ENCODE peak calls at places on chromosomes 12 and 14, in seven cellular contexts. S is AG10803; J is CD4-positive, alpha-beta memory T cell; Y is progenitor cell of endocrine pancreas; Z is fibroblast of gingiva; L is immature natural killer cell; K is activated CD4-positive, alpha-beta T cell treated with anti-CD3 and anti-CD28 coated beads, Interleukin-2, amount 10 ng/mL, durations not matched to agents 7 days and 5 days. D is an unnamed sample.

GRCh38 chr12:125262866-125263265 is 197.6 kb downstream of the AACS start:
- DNase-seq in S (no peak), J (no peak), Y (no peak), K (no peak), Z (no peak), L (no peak), D (no peak)

GRCh38 chr14:73339206-73339605 is 101.9 kb downstream of the PAPLN start:
- DNase-seq in K (no peak), Y (no peak), S (no peak), L (no peak), Z (no peak), J (no peak), D (no peak)

GRCh38 chr12:109744026-109744425 is 30.4 kb downstream of the FAM222A start:
- DNase-seq in K (no peak), Z (no peak), Y (no peak), S (no peak), J (no peak), L (no peak), D (no peak)

GRCh38 chr12:6970096-6970527 is 352 bp downstream of the PHB2 start:
- DNase-seq in K (peak), Y (no peak), L (no peak), S (no peak), J (no peak), Z (no peak), D (no peak)

GRCh38 chr12:89129471-89129870 is 222.8 kb downstream of the DUSP6 start:
- DNase-seq in K (peak), Z (no peak), Y (no peak), S (no peak), L (no peak), J (no peak), D (no peak)

GRCh38 chr14:52531481-52531880 is 20.8 kb downstream of the TXNDC16 start:
- DNase-seq in L (no peak), Y (no peak), S (no peak), K (no peak), J (no peak), Z (no peak), D (no peak)

GRCh38 chr14:30267141-30267540 is 291.8 kb upstream of the G2E3 start:
- DNase-seq in S (peak), L (no peak), Z (peak), J (no peak), K (no peak), Y (no peak), D (no peak)

GRCh38 chr14:93946104-93946503 is 19.0 kb downstream of the FAM181A start:
- DNase-seq in J (no peak), Y (no peak), Z (no peak), S (no peak), L (no peak), K (no peak), D (no peak)

GRCh38 chr14:31897581-31898186 is 179.4 kb upstream of the ARHGAP5 start:
- DNase-seq in K (no peak), Y (no peak), L (no peak), J (no peak), S (peak), Z (peak), D (no peak)

GRCh38 chr12:26872623-26873022 is 39.6 kb upstream of the ITPR2 start:
- DNase-seq in K (no peak), J (no peak), L (no peak), Z (no peak), S (no peak), Y (no peak), D (no peak)

GRCh38 chr12:104823985-104824441 is 134.1 kb downstream of the SLC41A2 start:
- DNase-seq in Y (no peak), L (no peak), K (no peak), J (no peak), Z (no peak), S (no peak), D (no peak)

GRCh38 chr14:96980835-96981234 is 183.7 kb downstream of the VRK1 start:
- DNase-seq in L (no peak), S (no peak), Y (no peak), Z (no peak), K (no peak), J (no peak), D (no peak)

GRCh38 chr12:111216387-111217159 is 152.3 kb downstream of the PHETA1 start:
- DNase-seq in S (no peak), Y (no peak), Z (no peak), L (no peak), K (no peak), J (no peak), D (no peak)

GRCh38 chr14:75279153-75279738 is 618 bp downstream of the FOS start:
- DNase-seq in J (peak), L (peak), Z (peak), Y (no peak), S (peak), K (peak), D (no peak)

GRCh38 chr12:122190842-122191668 is 8.1 kb downstream of the LRRC43 start:
- DNase-seq in K (peak), S (peak), Z (peak), L (peak), Y (peak), J (peak), D (no peak)

GRCh38 chr14:54127526-54127925 is 170.9 kb upstream of the BMP4 start:
- DNase-seq in Z (no peak), L (no peak), K (no peak), J (no peak), S (no peak), Y (no peak), D (no peak)

D was measured in epithelial cell of prostate.